ENCODE peak calls at places on chromosomes 6 and 20, in nine cellular contexts. B is Ammon's horn; J is ovary; S is activated T-cell treated with anti-CD3 and anti-CD28 coated beads for 1 hour; H is GM13977; W is HTR-8/SVneo; I is foreskin fibroblast; X is astrocyte of the cerebellum; U is activated CD8-positive, alpha-beta memory T cell treated with anti-CD3 and anti-CD28 coated beads for 4 hours. D is an unnamed sample.

GRCh38 chr20:49573900-49574416 is 6.0 kb upstream of the PTGIS start:
- DNase-seq in B (no peak), J (peak), S (no peak), H (no peak), W (no peak), I (peak), X (no peak), U (no peak), D (no peak)

GRCh38 chr20:6007094-6007528 is 46.7 kb downstream of the LRRN4 start:
- DNase-seq in B (no peak), J (no peak), S (no peak), H (no peak), W (no peak), I (peak), X (no peak), U (no peak), D (no peak)

GRCh38 chr6:82385961-82386360 is 22.3 kb downstream of the TPBG start:
- DNase-seq in B (no peak), J (no peak), S (no peak), H (no peak), W (no peak), I (no peak), X (no peak), U (no peak), D (no peak)

GRCh38 chr6:169070506-169071176 is 183.0 kb downstream of the THBS2 start:
- DNase-seq in B (no peak), J (no peak), S (no peak), H (no peak), W (peak), I (peak), X (peak), U (no peak), D (peak)

GRCh38 chr6:85460951-85461805 is 11.3 kb downstream of the NT5E start:
- DNase-seq in B (no peak), J (peak), S (no peak), H (peak), W (no peak), I (no peak), X (no peak), U (no peak), D (no peak)

GRCh38 chr6:138957903-138958302 is 30.1 kb downstream of the REPS1 start:
- DNase-seq in B (no peak), J (no peak), S (no peak), H (no peak), W (no peak), I (no peak), X (no peak), U (no peak), D (no peak)

GRCh38 chr20:47133809-47134456 is 222.6 kb downstream of the ZMYND8 start:
- DNase-seq in B (no peak), J (no peak), S (no peak), H (no peak), W (peak), I (peak), X (no peak), U (no peak), D (no peak)

GRCh38 chr20:1382670-1383069 is 10.2 kb downstream of the FKBP1A start:
- DNase-seq in B (no peak), J (no peak), S (no peak), H (no peak), W (no peak), I (no peak), X (no peak), U (no peak), D (no peak)

GRCh38 chr6:111057074-111057752 is 30.1 kb upstream of the SLC16A10 start:
- DNase-seq in B (peak), J (no peak), S (no peak), H (peak), W (peak), I (peak), X (peak), U (no peak), D (peak)

GRCh38 chr6:31186052-31186734 is 15.7 kb upstream of the POU5F1 start:
- DNase-seq in B (no peak), J (no peak), S (no peak), H (no peak), W (no peak), I (peak), X (no peak), U (no peak), D (no peak)

D was measured in HCT116.